ENCODE peak calls at places on chromosomes 3 and 15, in eight cellular contexts. R, I, G, V, Q, B, E and F are unnamed samples.

GRCh38 chr3:39671600-39671999 is 137.8 kb upstream of the MYRIP start:
- DNase-seq in G (no peak), B (no peak), V (no peak), R (no peak), E (no peak), I (no peak), Q (no peak), F (no peak)

GRCh38 chr3:34056951-34057390 is 258.5 kb downstream of the PDCD6IP start:
- DNase-seq in R (peak), G (no peak), I (no peak), E (no peak), Q (peak), V (no peak), B (no peak), F (no peak)

GRCh38 chr15:80921736-80922135 is 67.9 kb downstream of the MESD start:
- DNase-seq in V (no peak), B (no peak), R (no peak), Q (no peak), E (no peak), I (no peak), G (no peak), F (no peak)

GRCh38 chr3:66463054-66463631 is 37.7 kb downstream of the LRIG1 start:
- DNase-seq in V (no peak), Q (peak), I (no peak), R (no peak), B (no peak), G (no peak), E (no peak), F (no peak)

GRCh38 chr15:73540161-73540560 is 93.0 kb downstream of the NPTN start:
- DNase-seq in G (no peak), R (no peak), E (no peak), V (no peak), I (no peak), Q (no peak), B (no peak), F (no peak)

GRCh38 chr15:29457729-29458128 is 188.1 kb upstream of the NSMCE3 start:
- DNase-seq in G (no peak), R (no peak), V (no peak), B (no peak), I (no peak), Q (no peak), E (no peak), F (no peak)

GRCh38 chr3:41026394-41027177 is 172.7 kb upstream of the CTNNB1 start:
- DNase-seq in R (no peak), B (no peak), G (peak), E (no peak), Q (peak), I (no peak), V (no peak), F (no peak)

GRCh38 chr3:172132159-172132586 is 92.8 kb downstream of the FNDC3B start:
- DNase-seq in V (no peak), Q (no peak), B (no peak), I (no peak), R (no peak), E (no peak), G (no peak), F (no peak)

GRCh38 chr15:53130943-53131342 is 340.8 kb upstream of the ONECUT1 start:
- DNase-seq in I (no peak), V (no peak), E (no peak), B (no peak), R (no peak), Q (no peak), G (no peak), F (no peak)

GRCh38 chr15:48811325-48811938 is 563 bp upstream of the CEP152 start:
- DNase-seq in E (no peak), R (peak), G (no peak), B (no peak), Q (no peak), V (no peak), I (no peak), F (no peak)

GRCh38 chr3:187736418-187736871 is 8.8 kb downstream of the BCL6 start:
- DNase-seq in G (no peak), E (no peak), Q (peak), V (no peak), B (no peak), R (no peak), I (peak), F (no peak)

GRCh38 chr3:120705851-120706582 is 24.0 kb upstream of the HGD start:
- DNase-seq in I (no peak), E (no peak), B (no peak), V (no peak), R (no peak), G (no peak), Q (no peak), F (no peak)

GRCh38 chr3:69963643-69964042 is 35.9 kb upstream of the SAMMSON start:
- DNase-seq in R (no peak), Q (no peak), E (no peak), B (no peak), I (no peak), G (no peak), V (no peak), F (no peak)

GRCh38 chr3:69767571-69767970 is 28.3 kb downstream of the MITF start:
- DNase-seq in B (no peak), R (no peak), Q (no peak), G (peak), I (peak), V (no peak), E (no peak), F (peak)

GRCh38 chr15:71328453-71328852 is 213.2 kb downstream of the THSD4 start:
- DNase-seq in R (no peak), E (no peak), V (no peak), I (no peak), G (no peak), Q (no peak), B (no peak), F (no peak)